ENCODE peak calls at places on chromosomes 13 and 19, in eight cellular contexts. G is cardiac muscle cell, S is GM12865, W is gastrocnemius medialis, D is endodermal cell, B is upper lobe of right lung, A is psoas muscle, H is neural progenitor cell. L is an unnamed sample.

GRCh38 chr19:31392514-31392913 is 43.3 kb upstream of the TSHZ3 start:
- DNase-seq in G (peak; percentile 19), S (no peak), W (no peak), D (no peak), B (no peak), A (no peak), H (no peak), L (no peak)

GRCh38 chr13:63190742-63191141 is 1775.1 kb upstream of the PCDH20 start:
- DNase-seq in G (peak; percentile 22), S (no peak), W (no peak), D (no peak), B (no peak), A (no peak), H (no peak), L (peak; percentile 80)

GRCh38 chr13:98785968-98786367 is 33.5 kb upstream of the SLC15A1 start:
- DNase-seq in G (no peak), S (no peak), W (no peak), D (no peak), B (no peak), A (no peak), H (peak; percentile 16), L (no peak)

GRCh38 chr19:6109947-6110346 is 353 bp downstream of the RFX2 start:
- DNase-seq in G (no peak), S (no peak), W (no peak), D (peak; percentile 47), B (no peak), A (no peak), H (no peak), L (no peak)

GRCh38 chr19:40616178-40616577 is 15.0 kb downstream of the LTBP4 start:
- DNase-seq in G (no peak), S (no peak), W (no peak), D (no peak), B (no peak), A (no peak), H (no peak), L (no peak)

GRCh38 chr13:45865414-45865813 is 13.9 kb upstream of the SIAH3 start:
- DNase-seq in G (no peak), S (no peak), W (no peak), D (no peak), B (no peak), A (no peak), H (no peak), L (no peak)

GRCh38 chr19:1400281-1401137 is 833 bp downstream of the GAMT start:
- DNase-seq in G (peak; percentile 22), S (no peak), W (peak; percentile 93), D (no peak), B (no peak), A (peak; percentile 92), H (peak; percentile 40), L (no peak)

GRCh38 chr19:14611051-14611450 is 28.2 kb downstream of the CLEC17A start:
- DNase-seq in G (no peak), S (no peak), W (no peak), D (no peak), B (no peak), A (no peak), H (no peak), L (no peak)

GRCh38 chr19:17431417-17431816 is 11.6 kb downstream of the MVB12A start:
- DNase-seq in G (no peak), S (no peak), W (no peak), D (no peak), B (no peak), A (no peak), H (no peak), L (no peak)

GRCh38 chr13:28611654-28612131 is 47.2 kb upstream of the POMP start:
- DNase-seq in G (peak; percentile 46), S (no peak), W (no peak), D (no peak), B (no peak), A (no peak), H (no peak), L (no peak)

GRCh38 chr13:44374348-44374712 is 706 bp downstream of the SERP2 start:
- DNase-seq in G (no peak), S (no peak), W (no peak), D (no peak), B (no peak), A (no peak), H (no peak), L (no peak)

GRCh38 chr13:52652980-52653303 is 306 bp downstream of the SUGT1 start:
- DNase-seq in G (no peak), S (no peak), W (no peak), D (no peak), B (no peak), A (no peak), H (no peak), L (no peak)
- TF ChIP-seq CTCF in G (no peak), S (no peak), W (peak; percentile 3), D (peak; percentile 45), B (no peak), A (no peak), H (peak; percentile 9), L (no peak)

DNA sequence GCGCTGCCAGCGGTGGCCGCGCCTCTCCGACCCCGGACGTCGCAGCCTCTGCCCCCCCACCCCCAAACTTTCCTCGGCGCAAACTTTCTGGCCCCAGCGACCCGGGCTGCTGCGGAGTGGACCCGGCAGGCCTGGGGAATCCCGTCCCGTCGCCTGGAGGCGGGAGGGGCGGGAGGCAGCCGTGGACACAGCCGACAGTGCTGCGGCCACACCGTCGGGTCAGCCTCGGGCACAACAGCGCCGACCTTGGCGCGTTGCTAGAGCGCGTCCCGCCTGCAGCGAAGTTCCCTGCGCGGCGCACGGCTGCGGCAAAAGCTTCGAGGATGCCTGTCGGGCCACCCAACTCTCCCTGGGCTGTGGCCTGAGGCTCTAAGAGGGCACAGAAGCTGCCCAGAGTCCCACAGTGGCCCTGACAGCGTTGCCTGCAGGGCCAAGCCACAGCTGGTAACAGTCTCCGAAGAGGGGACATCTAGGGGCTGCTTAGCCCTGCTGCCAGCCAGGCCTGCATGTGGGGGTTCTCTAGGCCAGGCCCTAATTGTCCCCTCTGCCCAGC is 1.3 kb downstream of the NFIX start:
- DNase-seq in G (peak; percentile 47), S (no peak), W (peak; percentile 66), D (peak; percentile 82), B (no peak), A (peak; percentile 83), H (peak; percentile 73), L (no peak)
- H3K4me3 ChIP-seq in G (peak overlapping the region; percentile 26), S (no peak overlapping the region), W (peak overlapping the region; percentile 81), D (no peak overlapping the region), B (peak overlapping the region; percentile 71), A (peak overlapping the region; percentile 95), H (no peak overlapping the region), L (peak overlapping the region; percentile 71)

GRCh38 chr13:48144413-48145035 is 49.6 kb upstream of the MED4 start:
- DNase-seq in G (peak; percentile 92), S (peak; percentile 10), W (peak; percentile 29), D (no peak), B (no peak), A (no peak), H (no peak), L (no peak)
- TF ChIP-seq CTCF in G (no peak), S (no peak), W (no peak), D (no peak), B (no peak), A (no peak), H (no peak), L (no peak)

DNA sequence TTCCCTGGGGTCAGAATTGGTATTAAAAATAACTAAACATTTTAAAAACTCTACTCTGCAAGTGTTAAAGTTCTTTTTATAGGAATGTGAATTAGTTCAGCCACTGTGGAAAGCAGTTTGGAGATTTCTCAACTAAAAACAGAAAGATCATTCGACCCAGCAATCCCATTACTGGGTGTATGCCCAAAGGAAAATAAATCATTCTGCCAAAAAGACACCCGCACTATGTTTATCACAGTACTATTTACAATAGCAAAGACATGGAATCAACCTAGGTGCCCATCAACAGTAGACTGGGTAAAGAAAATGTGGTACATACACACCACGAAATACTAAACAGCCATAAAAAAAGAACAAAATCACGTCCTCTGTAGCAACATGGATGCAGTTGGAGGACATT is 657 bp upstream of the THSD1 start:
- DNase-seq in G (no peak), S (no peak), W (no peak), D (no peak), B (no peak), A (no peak), H (no peak), L (no peak)
- H3K4me3 ChIP-seq in G (no peak overlapping the region), S (no peak overlapping the region), W (no peak overlapping the region), D (no peak overlapping the region), B (peak overlapping the region; percentile 69), A (peak overlapping the region; percentile 68), H (peak overlapping the region; percentile 54), L (no peak overlapping the region)

DNA sequence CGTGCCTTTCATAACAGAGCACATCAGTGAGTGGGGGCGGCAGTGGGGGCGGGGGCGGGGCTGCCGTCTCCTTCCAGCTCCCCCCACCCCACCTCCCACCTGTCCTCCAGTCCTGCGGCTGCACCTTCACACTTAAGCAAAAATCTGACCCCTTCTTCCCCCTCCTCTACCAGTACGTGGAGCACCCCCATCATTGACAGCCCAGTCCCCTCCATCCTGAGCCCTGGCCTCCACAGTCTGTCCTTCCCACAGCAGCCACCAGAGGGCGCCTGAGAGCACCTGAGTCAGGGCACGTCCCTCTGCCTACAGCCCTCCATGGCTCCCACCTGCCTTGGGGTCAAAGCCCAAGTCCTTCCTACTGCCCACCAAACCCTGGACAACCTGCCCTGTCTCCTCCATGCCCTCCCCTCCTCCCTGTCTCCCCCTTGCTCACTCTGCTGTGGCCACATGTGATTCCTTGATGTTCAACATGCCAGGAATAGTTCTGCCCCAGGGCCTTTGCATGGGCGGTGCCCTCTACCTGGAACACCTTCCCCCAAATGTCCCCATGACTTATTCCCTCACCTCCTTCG is 4.0 kb downstream of the EBI3 start:
- DNase-seq in G (peak; percentile 35), S (peak; percentile 78), W (no peak), D (peak; percentile 93), B (peak; percentile 77), A (no peak), H (peak; percentile 52), L (no peak)
- TF ChIP-seq CTCF in G (peak; percentile 72), S (peak; percentile 97), W (peak; percentile 26), D (peak; percentile 83), B (peak; percentile 54), A (peak; percentile 36), H (peak; percentile 72), L (peak; percentile 81)

GRCh38 chr19:57576661-57577060 is 2.0 kb downstream of the ZNF416 start:
- DNase-seq in G (no peak), S (no peak), W (no peak), D (no peak), B (no peak), A (no peak), H (no peak), L (no peak)
- H3K4me3 ChIP-seq in G (no peak overlapping the region), S (no peak overlapping the region), W (no peak overlapping the region), D (peak overlapping the region; percentile 94), B (no peak overlapping the region), A (no peak overlapping the region), H (no peak overlapping the region), L (no peak overlapping the region)

DNA sequence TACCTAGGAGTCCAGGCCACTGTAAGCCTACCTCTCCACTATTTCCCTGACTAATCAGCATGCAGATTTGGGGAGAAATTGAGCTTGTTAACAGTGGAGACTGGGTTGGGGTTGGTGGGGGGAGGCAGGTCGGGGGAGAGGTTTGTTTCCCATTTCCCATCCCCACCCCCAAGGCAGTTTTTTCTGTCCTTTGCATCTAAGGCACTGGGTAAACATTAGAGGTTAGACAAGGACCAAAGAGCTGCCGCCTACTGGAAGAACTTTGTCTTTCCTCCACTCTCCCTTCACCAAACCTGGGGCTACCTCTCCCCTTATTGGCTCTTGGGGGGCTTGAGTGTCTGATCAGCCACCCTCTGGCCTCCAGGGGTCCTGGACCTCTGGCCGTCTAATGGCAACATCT is 953 bp downstream of the KCNN4 start:
- DNase-seq in G (no peak), S (peak; percentile 60), W (no peak), D (no peak), B (no peak), A (no peak), H (no peak), L (no peak)
- TF ChIP-seq CTCF in G (peak; percentile 5), S (peak; percentile 41), W (no peak), D (peak; percentile 31), B (no peak), A (no peak), H (no peak), L (peak; percentile 5)

L was measured in retinal pigment epithelial cell.